ENCODE peak calls at places on chromosomes 13 and 19, in seven cellular contexts. One of them, this sample, is unnamed.

GRCh38 chr13:46202956-46203355 is 8.8 kb upstream of the LRRC63 start:
- DNase-seq in activated CD4-positive, CD25-positive, alpha-beta regulatory T cell: no peak
- DNase-seq in heart left ventricle: no peak
- DNase-seq in omental fat pad: no peak
- DNase-seq in GM12864: no peak
- DNase-seq in dorsolateral prefrontal cortex: no peak
- DNase-seq in lower lobe of right lung: no peak
- DNase-seq in this sample: no peak

GRCh38 chr13:24142886-24143285 is 17.6 kb upstream of the SPATA13 start:
- DNase-seq in heart left ventricle: no peak
- DNase-seq in activated CD4-positive, CD25-positive, alpha-beta regulatory T cell: no peak
- DNase-seq in GM12864: no peak
- DNase-seq in omental fat pad: no peak
- DNase-seq in dorsolateral prefrontal cortex: no peak
- DNase-seq in lower lobe of right lung: no peak
- DNase-seq in this sample: no peak

GRCh38 chr13:61413572-61413971 is 2.1 kb downstream of the PCDH20 start:
- DNase-seq in activated CD4-positive, CD25-positive, alpha-beta regulatory T cell: no peak
- DNase-seq in lower lobe of right lung: no peak
- DNase-seq in dorsolateral prefrontal cortex: no peak
- DNase-seq in omental fat pad: no peak
- DNase-seq in GM12864: no peak
- DNase-seq in heart left ventricle: no peak
- DNase-seq in this sample: no peak

GRCh38 chr13:87872813-87873212 is 201.6 kb downstream of the SLITRK5 start:
- DNase-seq in omental fat pad: no peak
- DNase-seq in dorsolateral prefrontal cortex: no peak
- DNase-seq in lower lobe of right lung: no peak
- DNase-seq in heart left ventricle: no peak
- DNase-seq in activated CD4-positive, CD25-positive, alpha-beta regulatory T cell: no peak
- DNase-seq in GM12864: no peak
- DNase-seq in this sample: no peak

GRCh38 chr13:112451512-112452379 is 75.6 kb downstream of the SPACA7 start:
- DNase-seq in lower lobe of right lung: no peak
- DNase-seq in dorsolateral prefrontal cortex: no peak
- DNase-seq in heart left ventricle: peak
- DNase-seq in GM12864: no peak
- DNase-seq in omental fat pad: no peak
- DNase-seq in activated CD4-positive, CD25-positive, alpha-beta regulatory T cell: no peak
- DNase-seq in this sample: peak

GRCh38 chr13:35630551-35631275 is 154.2 kb upstream of the MAB21L1 start:
- DNase-seq in omental fat pad: no peak
- DNase-seq in lower lobe of right lung: no peak
- DNase-seq in activated CD4-positive, CD25-positive, alpha-beta regulatory T cell: no peak
- DNase-seq in dorsolateral prefrontal cortex: peak
- DNase-seq in GM12864: no peak
- DNase-seq in heart left ventricle: no peak
- DNase-seq in this sample: no peak

GRCh38 chr13:72666391-72666790 is 61.0 kb downstream of the MZT1 start:
- DNase-seq in lower lobe of right lung: no peak
- DNase-seq in GM12864: no peak
- DNase-seq in dorsolateral prefrontal cortex: peak
- DNase-seq in heart left ventricle: no peak
- DNase-seq in activated CD4-positive, CD25-positive, alpha-beta regulatory T cell: no peak
- DNase-seq in omental fat pad: no peak
- DNase-seq in this sample: no peak

GRCh38 chr13:99542788-99543406 is 41.6 kb downstream of the TM9SF2 start:
- DNase-seq in heart left ventricle: no peak
- DNase-seq in dorsolateral prefrontal cortex: no peak
- DNase-seq in omental fat pad: no peak
- DNase-seq in activated CD4-positive, CD25-positive, alpha-beta regulatory T cell: no peak
- DNase-seq in lower lobe of right lung: no peak
- DNase-seq in GM12864: peak
- DNase-seq in this sample: peak

GRCh38 chr13:40420160-40420740 is 246.2 kb downstream of the FOXO1 start:
- DNase-seq in dorsolateral prefrontal cortex: no peak
- DNase-seq in heart left ventricle: no peak
- DNase-seq in GM12864: no peak
- DNase-seq in activated CD4-positive, CD25-positive, alpha-beta regulatory T cell: no peak
- DNase-seq in lower lobe of right lung: no peak
- DNase-seq in omental fat pad: no peak
- DNase-seq in this sample: no peak

GRCh38 chr13:44903596-44903995 is 85.7 kb downstream of the NUFIP1 start:
- DNase-seq in heart left ventricle: peak
- DNase-seq in dorsolateral prefrontal cortex: no peak
- DNase-seq in omental fat pad: no peak
- DNase-seq in lower lobe of right lung: peak
- DNase-seq in activated CD4-positive, CD25-positive, alpha-beta regulatory T cell: no peak
- DNase-seq in GM12864: no peak
- DNase-seq in this sample: no peak

GRCh38 chr19:19259741-19260140 is 13.4 kb downstream of the TM6SF2 start:
- DNase-seq in dorsolateral prefrontal cortex: no peak
- DNase-seq in heart left ventricle: peak
- DNase-seq in lower lobe of right lung: no peak
- DNase-seq in activated CD4-positive, CD25-positive, alpha-beta regulatory T cell: no peak
- DNase-seq in omental fat pad: no peak
- DNase-seq in GM12864: peak
- DNase-seq in this sample: no peak

GRCh38 chr13:37058801-37059135 is 720 bp downstream of the SUPT20H start:
- DNase-seq in dorsolateral prefrontal cortex: peak
- DNase-seq in lower lobe of right lung: no peak
- DNase-seq in activated CD4-positive, CD25-positive, alpha-beta regulatory T cell: peak
- DNase-seq in GM12864: no peak
- DNase-seq in heart left ventricle: no peak
- DNase-seq in omental fat pad: no peak
- DNase-seq in this sample: peak

GRCh38 chr13:106373304-106373988 is 162.0 kb downstream of the EFNB2 start:
- DNase-seq in dorsolateral prefrontal cortex: no peak
- DNase-seq in GM12864: no peak
- DNase-seq in activated CD4-positive, CD25-positive, alpha-beta regulatory T cell: no peak
- DNase-seq in heart left ventricle: no peak
- DNase-seq in lower lobe of right lung: no peak
- DNase-seq in omental fat pad: no peak
- DNase-seq in this sample: no peak

GRCh38 chr13:33931397-33931987 is 113.5 kb downstream of the RFC3 start:
- DNase-seq in dorsolateral prefrontal cortex: no peak
- DNase-seq in activated CD4-positive, CD25-positive, alpha-beta regulatory T cell: no peak
- DNase-seq in heart left ventricle: no peak
- DNase-seq in GM12864: peak
- DNase-seq in lower lobe of right lung: no peak
- DNase-seq in omental fat pad: no peak
- DNase-seq in this sample: no peak

GRCh38 chr13:24131749-24132148 is 28.8 kb upstream of the SPATA13 start:
- DNase-seq in heart left ventricle: no peak
- DNase-seq in GM12864: no peak
- DNase-seq in dorsolateral prefrontal cortex: no peak
- DNase-seq in omental fat pad: no peak
- DNase-seq in activated CD4-positive, CD25-positive, alpha-beta regulatory T cell: no peak
- DNase-seq in lower lobe of right lung: no peak
- DNase-seq in this sample: no peak

GRCh38 chr19:30350995-30351394 is 21.2 kb upstream of the ZNF536 start:
- DNase-seq in heart left ventricle: no peak
- DNase-seq in GM12864: no peak
- DNase-seq in dorsolateral prefrontal cortex: no peak
- DNase-seq in omental fat pad: no peak
- DNase-seq in lower lobe of right lung: no peak
- DNase-seq in activated CD4-positive, CD25-positive, alpha-beta regulatory T cell: no peak
- DNase-seq in this sample: no peak

GRCh38 chr19:18173572-18174294 is at the start of gene IFI30:
- DNase-seq in omental fat pad: no peak
- DNase-seq in lower lobe of right lung: peak
- DNase-seq in dorsolateral prefrontal cortex: no peak
- DNase-seq in heart left ventricle: peak
- DNase-seq in activated CD4-positive, CD25-positive, alpha-beta regulatory T cell: no peak
- DNase-seq in GM12864: peak
- DNase-seq in this sample: peak

GRCh38 chr19:17107546-17108452 is 32.2 kb downstream of the MYO9B start:
- DNase-seq in activated CD4-positive, CD25-positive, alpha-beta regulatory T cell: no peak
- DNase-seq in omental fat pad: peak
- DNase-seq in heart left ventricle: peak
- DNase-seq in dorsolateral prefrontal cortex: no peak
- DNase-seq in lower lobe of right lung: peak
- DNase-seq in GM12864: no peak
- DNase-seq in this sample: no peak

GRCh38 chr13:27775943-27776342 is 16.3 kb upstream of the GSX1 start:
- DNase-seq in omental fat pad: no peak
- DNase-seq in heart left ventricle: no peak
- DNase-seq in GM12864: no peak
- DNase-seq in lower lobe of right lung: no peak
- DNase-seq in activated CD4-positive, CD25-positive, alpha-beta regulatory T cell: no peak
- DNase-seq in dorsolateral prefrontal cortex: no peak
- DNase-seq in this sample: no peak

GRCh38 chr19:42069619-42070293 is at the start of gene GRIK5:
- DNase-seq in dorsolateral prefrontal cortex: peak
- DNase-seq in heart left ventricle: peak
- DNase-seq in lower lobe of right lung: no peak
- DNase-seq in activated CD4-positive, CD25-positive, alpha-beta regulatory T cell: no peak
- DNase-seq in GM12864: no peak
- DNase-seq in omental fat pad: no peak
- DNase-seq in this sample: no peak

GRCh38 chr13:57553932-57554331 is 77.6 kb upstream of the PCDH17 start:
- DNase-seq in dorsolateral prefrontal cortex: no peak
- DNase-seq in activated CD4-positive, CD25-positive, alpha-beta regulatory T cell: no peak
- DNase-seq in omental fat pad: no peak
- DNase-seq in lower lobe of right lung: no peak
- DNase-seq in heart left ventricle: no peak
- DNase-seq in GM12864: no peak
- DNase-seq in this sample: no peak

GRCh38 chr13:23851106-23851505 is 38.1 kb downstream of the MIPEP start:
- DNase-seq in omental fat pad: no peak
- DNase-seq in lower lobe of right lung: no peak
- DNase-seq in dorsolateral prefrontal cortex: no peak
- DNase-seq in activated CD4-positive, CD25-positive, alpha-beta regulatory T cell: no peak
- DNase-seq in heart left ventricle: no peak
- DNase-seq in GM12864: no peak
- DNase-seq in this sample: no peak

GRCh38 chr13:28820099-28821051 is at the start of gene MTUS2:
- DNase-seq in lower lobe of right lung: no peak
- DNase-seq in omental fat pad: no peak
- DNase-seq in activated CD4-positive, CD25-positive, alpha-beta regulatory T cell: no peak
- DNase-seq in dorsolateral prefrontal cortex: peak
- DNase-seq in GM12864: no peak
- DNase-seq in heart left ventricle: no peak
- DNase-seq in this sample: no peak

GRCh38 chr13:111898956-111899713 is 167.8 kb upstream of the SOX1 start:
- DNase-seq in GM12864: no peak
- DNase-seq in omental fat pad: no peak
- DNase-seq in dorsolateral prefrontal cortex: no peak
- DNase-seq in lower lobe of right lung: no peak
- DNase-seq in activated CD4-positive, CD25-positive, alpha-beta regulatory T cell: no peak
- DNase-seq in heart left ventricle: no peak
- DNase-seq in this sample: no peak

GRCh38 chr13:95155093-95155492 is 146.2 kb downstream of the ABCC4 start:
- DNase-seq in activated CD4-positive, CD25-positive, alpha-beta regulatory T cell: no peak
- DNase-seq in omental fat pad: no peak
- DNase-seq in GM12864: no peak
- DNase-seq in dorsolateral prefrontal cortex: no peak
- DNase-seq in heart left ventricle: no peak
- DNase-seq in lower lobe of right lung: no peak
- DNase-seq in this sample: no peak

This sample was measured in activated CD4-positive, alpha-beta memory T cell treated with anti-CD3 and anti-CD28 coated beads, Interleukin-2, amount 10 ng/mL, durations not matched to agents 7 days and 5 days.